ENCODE peak calls at places on chromosomes 13 and 19, in seven cellular contexts. O is Peyer's patch, J is adrenal gland, W is HCT116, X is stomach, M is heart left ventricle, A is uterus. B is an unnamed sample.

GRCh38 chr19:1651061-1651547 is 1.3 kb downstream of the TCF3 start:
- DNase-seq in O (no peak), J (no peak), W (no peak), X (no peak), M (peak), A (no peak), B (no peak)

GRCh38 chr19:18306903-18307681 is 15.8 kb downstream of the LSM4 start:
- DNase-seq in O (peak), J (no peak), W (no peak), X (no peak), M (no peak), A (no peak), B (no peak)

GRCh38 chr13:43348397-43348796 is 325.0 kb downstream of the DNAJC15 start:
- DNase-seq in O (no peak), J (no peak), W (no peak), X (no peak), M (no peak), A (no peak), B (no peak)

GRCh38 chr19:33438016-33438671 is 64.6 kb downstream of the CEBPG start:
- DNase-seq in O (peak), J (no peak), W (no peak), X (no peak), M (peak), A (no peak), B (no peak)

GRCh38 chr19:40413291-40413994 is at the start of gene PRX:
- DNase-seq in O (no peak), J (no peak), W (no peak), X (no peak), M (peak), A (no peak), B (no peak)

GRCh38 chr19:8143041-8143440 is 6.4 kb downstream of the FBN3 start:
- DNase-seq in O (no peak), J (no peak), W (no peak), X (no peak), M (no peak), A (no peak), B (no peak)

GRCh38 chr19:369256-369655 is 24.7 kb upstream of the MIER2 start:
- DNase-seq in O (peak), J (no peak), W (no peak), X (no peak), M (no peak), A (no peak), B (no peak)

GRCh38 chr19:38266070-38266469 is 1.7 kb downstream of the SPINT2 start:
- DNase-seq in O (peak), J (no peak), W (no peak), X (no peak), M (no peak), A (no peak), B (no peak)

GRCh38 chr19:33819496-33819874 is 22.8 kb downstream of the KCTD15 start:
- DNase-seq in O (no peak), J (no peak), W (no peak), X (no peak), M (no peak), A (no peak), B (no peak)

DNA sequence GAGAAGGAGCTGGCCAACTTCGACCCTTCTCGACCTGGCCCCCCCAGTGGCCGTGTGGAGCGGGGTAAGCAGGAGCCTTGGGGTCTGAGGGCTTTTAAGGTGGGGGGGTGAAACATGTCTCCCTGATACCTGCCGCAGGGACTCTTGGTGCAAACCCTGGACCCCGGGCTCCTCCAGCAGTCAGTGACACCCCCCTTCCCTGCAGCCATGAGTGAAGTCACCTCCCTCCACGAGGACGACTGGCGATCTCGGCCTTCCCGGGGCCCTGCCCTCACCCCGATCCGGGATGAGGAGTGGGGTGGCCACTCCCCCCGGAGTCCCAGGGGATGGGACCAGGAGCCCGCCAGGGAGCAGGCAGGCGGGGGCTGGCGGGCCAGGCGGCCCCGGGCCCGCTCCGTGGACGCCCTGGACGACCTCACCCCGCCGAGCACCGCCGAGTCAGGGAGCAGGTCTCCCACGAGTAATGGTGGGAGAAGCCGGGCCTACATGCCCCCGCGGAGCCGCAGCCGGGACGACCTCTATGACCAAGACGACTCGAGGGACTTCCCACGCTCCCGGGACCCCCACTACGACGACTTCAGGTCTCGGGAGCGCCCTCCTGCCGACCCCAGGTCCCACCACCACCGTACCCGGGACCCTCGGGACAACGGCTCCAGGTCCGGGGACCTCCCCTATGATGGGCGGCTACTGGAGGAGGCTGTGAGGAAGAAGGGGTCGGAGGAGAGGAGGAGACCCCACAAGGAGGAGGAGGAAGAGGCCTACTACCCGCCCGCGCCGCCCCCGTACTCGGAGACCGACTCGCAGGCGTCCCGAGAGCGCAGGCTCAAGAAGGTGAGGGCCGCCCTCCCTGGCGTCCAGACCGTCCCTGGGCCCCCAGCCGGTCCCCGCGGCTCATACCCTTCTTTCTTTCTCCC is 1.6 kb upstream of the USF2 start:
- DNase-seq in O (peak), J (peak), W (no peak), X (no peak), M (peak), A (peak), B (peak)
- TF ChIP-seq POLR2A in O (no peak), J (no peak), W (no peak), X (no peak), M (no peak), A (no peak), B (no peak)

DNA sequence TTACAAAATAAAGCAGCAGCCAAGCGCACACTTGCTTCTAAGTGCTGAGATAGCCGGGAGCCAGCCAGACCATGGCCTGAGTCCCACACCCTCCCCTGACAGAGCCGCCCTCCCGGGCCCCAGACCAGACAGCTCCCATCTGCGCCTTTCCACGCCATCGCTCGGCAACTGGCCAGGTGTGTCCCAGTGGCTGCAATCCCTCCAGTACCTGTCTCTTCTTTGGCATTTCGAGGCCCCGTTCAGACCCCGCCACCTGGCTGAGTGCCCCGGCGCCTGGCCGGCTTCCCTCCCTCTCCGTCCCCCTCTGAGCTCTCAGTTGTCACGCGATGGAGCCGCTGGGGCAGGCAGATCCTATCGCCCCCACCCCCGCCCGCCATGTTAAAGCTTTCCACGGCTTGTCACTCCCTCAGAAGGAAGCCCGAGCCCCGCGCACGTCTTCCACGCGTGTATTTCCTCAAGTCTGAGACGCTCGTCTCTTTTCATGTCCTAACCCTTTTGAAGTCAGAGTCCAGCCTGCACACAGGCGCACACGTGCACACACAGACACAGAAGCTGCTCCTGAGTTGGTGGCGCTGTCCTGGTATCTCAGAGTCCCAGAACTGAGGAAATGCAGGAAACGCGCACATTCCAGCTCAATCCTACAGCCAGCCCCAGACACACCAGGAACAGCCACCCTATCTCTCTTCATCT is 7.9 kb downstream of the MLLT1 start:
- DNase-seq in O (peak), J (peak), W (no peak), X (peak), M (peak), A (peak), B (peak)
- TF ChIP-seq CTCF in O (no peak), J (no peak), W (no peak), X (no peak), M (no peak), A (peak), B (no peak)

DNA sequence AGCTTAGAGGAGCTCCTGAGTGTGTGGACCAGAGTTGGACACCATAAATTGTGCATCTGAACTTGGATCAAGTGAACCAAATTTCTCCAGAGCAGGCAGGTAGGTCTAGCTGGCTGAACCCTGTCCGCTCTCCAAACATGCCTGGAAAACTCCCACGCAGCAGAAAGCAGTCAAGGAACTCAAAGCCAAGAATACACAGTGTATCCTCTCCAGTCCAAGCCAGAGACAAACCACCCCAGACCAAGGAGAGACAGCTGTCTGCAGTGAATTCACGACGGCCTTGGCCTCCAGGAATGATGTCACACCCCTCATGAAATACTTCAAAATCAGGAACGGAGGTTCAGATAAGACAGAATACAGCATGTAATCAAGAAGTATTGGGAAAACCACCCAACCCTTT is 44.0 kb downstream of the COL4A1 start:
- DNase-seq in O (no peak), J (no peak), W (no peak), X (no peak), M (peak), A (no peak), B (no peak)
- TF ChIP-seq POLR2A in O (no peak), J (no peak), W (no peak), X (no peak), M (no peak), A (no peak), B (no peak)

GRCh38 chr13:25980255-25980654 is 71.6 kb downstream of the SHISA2 start:
- DNase-seq in O (no peak), J (no peak), W (peak), X (no peak), M (no peak), A (no peak), B (no peak)
- TF ChIP-seq CTCF in O (no peak), J (no peak), W (no peak), X (no peak), M (no peak), A (no peak), B (no peak)